ENCODE peak calls at places on chromosomes 5 and 9, in six cellular contexts. A is HepG2, B is A549, D is SK-N-SH, Z is K562, L is GM12878. T is an unnamed sample.

GRCh38 chr5:116419258-116419657 is 155.4 kb downstream of the SEMA6A start:
- DNase-seq in B (no peak), A (no peak), L (no peak), Z (no peak), D (no peak), T (no peak)

GRCh38 chr9:115498338-115498737 is 380.4 kb upstream of the TNC start:
- DNase-seq in D (no peak), A (no peak), L (no peak), B (peak), Z (no peak), T (no peak)

GRCh38 chr9:136658849-136659535 is 3.7 kb upstream of the EGFL7 start:
- DNase-seq in D (no peak), L (no peak), B (no peak), A (no peak), Z (no peak), T (peak)

GRCh38 chr9:19173598-19174125 is 46.4 kb upstream of the PLIN2 start:
- DNase-seq in A (peak), Z (no peak), B (no peak), L (no peak), D (no peak), T (no peak)

GRCh38 chr5:40240111-40240510 is 439.6 kb upstream of the PTGER4 start:
- DNase-seq in D (no peak), L (no peak), A (no peak), B (peak), Z (no peak), T (no peak)

GRCh38 chr5:167939686-167940085 is 351.8 kb upstream of the WWC1 start:
- DNase-seq in D (no peak), A (no peak), Z (no peak), L (no peak), B (no peak), T (no peak)

GRCh38 chr5:173290477-173291131 is 37.6 kb downstream of the STC2 start:
- DNase-seq in L (no peak), Z (no peak), A (peak), D (peak), B (no peak), T (no peak)

GRCh38 chr5:170773031-170773985 is 10.2 kb upstream of the GABRP start:
- DNase-seq in D (no peak), B (no peak), A (no peak), L (no peak), Z (no peak), T (no peak)

GRCh38 chr5:57863661-57864060 is 381.1 kb upstream of the ACTBL2 start:
- DNase-seq in L (no peak), Z (no peak), D (no peak), A (no peak), B (no peak), T (no peak)

GRCh38 chr9:19104528-19105282 is 2.0 kb upstream of the HAUS6 start:
- DNase-seq in A (no peak), D (no peak), B (no peak), L (no peak), Z (no peak), T (no peak)

GRCh38 chr9:76796296-76796695 is 32.1 kb downstream of the PCA3 start:
- DNase-seq in D (no peak), B (no peak), L (no peak), A (no peak), Z (no peak), T (no peak)

GRCh38 chr5:68343421-68343826 is 127.9 kb downstream of the PIK3R1 start:
- DNase-seq in D (no peak), A (no peak), B (peak), L (peak), Z (peak), T (no peak)

GRCh38 chr5:103962023-103962422 is 399.4 kb upstream of the NUDT12 start:
- DNase-seq in Z (no peak), L (no peak), D (no peak), A (peak), B (no peak), T (no peak)

GRCh38 chr5:54832066-54832465 is 153.3 kb downstream of the ESM1 start:
- DNase-seq in Z (no peak), B (no peak), A (no peak), D (no peak), L (no peak), T (no peak)

GRCh38 chr5:24162343-24162742 is 482.4 kb downstream of the CDH10 start:
- DNase-seq in B (no peak), A (no peak), Z (no peak), L (no peak), D (no peak), T (no peak)

GRCh38 chr9:125439434-125440272 is 178.0 kb downstream of the GAPVD1 start:
- DNase-seq in Z (no peak), A (no peak), D (no peak), B (no peak), L (no peak), T (no peak)

GRCh38 chr5:125552486-125552885 is 806.0 kb upstream of the ZNF608 start:
- DNase-seq in A (no peak), D (no peak), L (no peak), B (no peak), Z (no peak), T (no peak)

GRCh38 chr9:35108461-35108860 is 5.5 kb upstream of the STOML2 start:
- DNase-seq in L (no peak), Z (no peak), B (no peak), D (no peak), A (no peak), T (no peak)

GRCh38 chr9:112434487-112434886 is 52.1 kb upstream of the KIAA1958 start:
- DNase-seq in L (no peak), Z (no peak), A (no peak), D (no peak), B (no peak), T (no peak)

GRCh38 chr5:73093943-73094342 is 26.4 kb upstream of the TMEM171 start:
- DNase-seq in D (no peak), Z (no peak), B (peak), L (no peak), A (no peak), T (no peak)

GRCh38 chr5:66904189-66904588 is 292.4 kb downstream of the CD180 start:
- DNase-seq in A (no peak), L (no peak), B (no peak), Z (no peak), D (no peak), T (peak)

GRCh38 chr5:157860898-157861894 is 2.3 kb upstream of the CLINT1 start:
- DNase-seq in L (peak), Z (no peak), A (peak), D (no peak), B (no peak), T (no peak)

GRCh38 chr5:167688731-167689130 is 602.7 kb upstream of the WWC1 start:
- DNase-seq in Z (no peak), L (no peak), D (no peak), B (no peak), A (no peak), T (no peak)

GRCh38 chr9:114157516-114158176 is 2.3 kb downstream of the COL27A1 start:
- DNase-seq in B (no peak), D (no peak), L (no peak), Z (no peak), A (no peak), T (no peak)

GRCh38 chr9:33498387-33498786 is 24.7 kb upstream of the NOL6 start:
- DNase-seq in A (no peak), L (no peak), Z (no peak), D (no peak), B (no peak), T (no peak)

GRCh38 chr9:78971505-78971904 is 600.3 kb upstream of the TLE4 start:
- DNase-seq in Z (no peak), B (no peak), A (no peak), L (no peak), D (no peak), T (no peak)

GRCh38 chr5:98904786-98905185 is 24.0 kb downstream of the CHD1 start:
- DNase-seq in B (no peak), D (no peak), L (no peak), A (no peak), Z (no peak), T (no peak)

GRCh38 chr5:56259002-56259511 is 25.9 kb upstream of the ANKRD55 start:
- DNase-seq in Z (no peak), A (peak), L (peak), D (no peak), B (peak), T (no peak)

GRCh38 chr9:128341435-128341849 is 1.1 kb downstream of the SLC27A4 start:
- DNase-seq in Z (peak), D (peak), B (peak), L (no peak), A (peak), T (no peak)

GRCh38 chr9:19619221-19619620 is 169.6 kb downstream of the SLC24A2 start:
- DNase-seq in B (no peak), A (no peak), D (peak), L (no peak), Z (no peak), T (no peak)

GRCh38 chr5:80054682-80055081 is 19.5 kb downstream of the THBS4 start:
- DNase-seq in D (no peak), B (peak), A (no peak), L (no peak), Z (no peak), T (no peak)

GRCh38 chr5:82924241-82924989 is 152.8 kb downstream of the TMEM167A start:
- DNase-seq in L (no peak), B (no peak), A (peak), Z (no peak), D (no peak), T (no peak)

GRCh38 chr5:176530406-176530982 is 6.7 kb downstream of the RNF44 start:
- DNase-seq in Z (peak), A (no peak), D (peak), L (no peak), B (no peak), T (no peak)

GRCh38 chr9:131776473-131776872 is 36.6 kb upstream of the RAPGEF1 start:
- DNase-seq in D (no peak), Z (peak), A (peak), L (no peak), B (peak), T (peak)

GRCh38 chr5:119031047-119031886 is 39.6 kb upstream of the DMXL1 start:
- DNase-seq in L (peak), D (no peak), Z (no peak), B (no peak), A (no peak), T (no peak)

GRCh38 chr5:176851871-176852270 is 41.5 kb downstream of the UNC5A start:
- DNase-seq in B (no peak), Z (no peak), A (no peak), L (no peak), D (no peak), T (no peak)

GRCh38 chr5:33299621-33300208 is 141.1 kb upstream of the TARS1 start:
- DNase-seq in D (peak), B (peak), Z (no peak), L (peak), A (no peak), T (no peak)

GRCh38 chr5:111454198-111454606 is 58.1 kb downstream of the STARD4 start:
- DNase-seq in A (no peak), D (peak), B (no peak), L (no peak), Z (no peak), T (no peak)

GRCh38 chr5:135308245-135308644 is 90.8 kb downstream of the MACROH2A1 start:
- DNase-seq in Z (no peak), D (no peak), L (no peak), A (no peak), B (no peak), T (no peak)

GRCh38 chr5:135308752-135309151 is 90.3 kb downstream of the MACROH2A1 start:
- DNase-seq in B (peak), D (no peak), A (peak), Z (no peak), L (no peak), T (no peak)

GRCh38 chr5:135309391-135310327 is 89.4 kb downstream of the MACROH2A1 start:
- DNase-seq in L (no peak), D (no peak), A (no peak), Z (no peak), B (no peak), T (no peak)

GRCh38 chr5:135312255-135312935 is 86.6 kb downstream of the MACROH2A1 start:
- DNase-seq in Z (no peak), B (no peak), L (no peak), D (no peak), A (no peak), T (no peak)

DNA sequence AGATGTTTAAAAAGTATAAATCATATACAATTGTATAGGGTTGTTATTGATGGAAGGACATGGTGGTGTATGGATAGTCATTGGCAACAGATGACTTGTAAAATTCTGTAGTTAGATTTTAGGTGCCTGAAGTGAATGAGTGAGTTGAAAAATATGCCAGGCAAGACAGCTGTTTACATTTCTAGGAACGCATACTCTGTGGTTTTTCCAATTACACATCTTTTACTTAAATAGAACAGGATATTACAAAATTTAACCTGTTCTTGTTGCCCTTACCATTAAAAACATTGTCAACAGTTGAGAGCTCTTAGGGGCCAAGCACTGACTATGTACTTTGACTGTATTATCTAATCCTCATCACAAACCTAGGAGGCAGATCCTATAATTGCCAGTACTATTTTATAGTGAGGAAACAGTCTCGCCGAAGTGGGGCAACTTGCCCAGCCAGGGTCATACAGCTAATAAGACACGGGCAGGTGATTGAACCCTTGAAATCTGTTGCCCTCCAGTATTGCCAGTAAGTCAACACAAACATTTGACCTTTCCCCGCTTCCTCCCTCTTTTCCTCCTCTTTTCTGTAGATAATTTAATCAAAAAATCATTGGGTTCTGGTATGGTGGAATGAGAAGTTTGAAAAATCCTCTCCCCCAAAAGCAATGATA is 88.6 kb downstream of the MACROH2A1 start:
- DNase-seq in D (no peak), A (no peak), L (no peak), B (no peak), Z (no peak), T (no peak)
- TF ChIP-seq CHD2 in D (no peak), A (no peak), L (no peak), B (no peak), Z (no peak), T (no peak)

GRCh38 chr9:22237497-22238363 is 208.9 kb upstream of the DMRTA1 start:
- DNase-seq in D (no peak), L (no peak), B (peak), A (peak), Z (no peak), T (no peak)
- TF ChIP-seq CHD2 in D (no peak), L (no peak), B (no peak), A (no peak), Z (no peak), T (no peak)

DNA sequence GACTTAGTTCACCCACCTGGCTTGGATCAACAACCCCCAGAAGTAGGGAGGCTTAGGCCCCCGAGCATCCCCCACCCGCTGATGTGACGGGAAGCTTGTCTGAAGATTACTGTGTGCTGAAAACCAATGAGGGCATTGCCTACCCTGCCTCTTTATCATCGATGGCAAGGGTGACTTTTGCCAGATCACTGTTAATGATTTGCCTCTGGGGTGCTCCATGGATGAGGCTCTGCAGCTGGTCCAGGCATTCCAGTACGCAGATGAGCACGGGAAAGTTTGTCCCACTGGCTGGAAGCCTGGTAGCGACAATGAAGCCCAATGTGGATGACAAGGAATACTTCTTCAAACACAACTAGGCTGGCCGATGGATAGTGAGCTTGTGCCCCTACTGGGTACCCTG is 22.0 kb downstream of the RUFY1 start:
- DNase-seq in A (no peak), B (no peak), Z (no peak), D (no peak), L (no peak), T (no peak)
- TF ChIP-seq CHD2 in A (no peak), B (no peak), Z (no peak), D (no peak), L (no peak), T (no peak)

GRCh38 chr5:9898319-9898718 is 268.2 kb upstream of the TAS2R1 start:
- DNase-seq in A (peak), B (peak), Z (no peak), D (peak), L (no peak), T (peak)
- TF ChIP-seq CHD2 in A (no peak), B (no peak), Z (no peak), D (no peak), L (no peak), T (no peak)

GRCh38 chr9:107337676-107338590 is 54.9 kb downstream of the RAD23B start:
- DNase-seq in D (no peak), B (no peak), L (no peak), A (no peak), Z (no peak), T (no peak)

GRCh38 chr9:107334103-107334776 is 51.2 kb downstream of the RAD23B start:
- DNase-seq in D (no peak), A (no peak), Z (no peak), L (no peak), B (no peak), T (no peak)

GRCh38 chr9:107335331-107335730 is 52.3 kb downstream of the RAD23B start:
- DNase-seq in Z (no peak), B (no peak), D (no peak), L (no peak), A (no peak), T (no peak)

GRCh38 chr9:107338911-107339659 is 56.0 kb downstream of the RAD23B start:
- DNase-seq in D (no peak), Z (no peak), A (no peak), L (no peak), B (no peak), T (no peak)

DNA sequence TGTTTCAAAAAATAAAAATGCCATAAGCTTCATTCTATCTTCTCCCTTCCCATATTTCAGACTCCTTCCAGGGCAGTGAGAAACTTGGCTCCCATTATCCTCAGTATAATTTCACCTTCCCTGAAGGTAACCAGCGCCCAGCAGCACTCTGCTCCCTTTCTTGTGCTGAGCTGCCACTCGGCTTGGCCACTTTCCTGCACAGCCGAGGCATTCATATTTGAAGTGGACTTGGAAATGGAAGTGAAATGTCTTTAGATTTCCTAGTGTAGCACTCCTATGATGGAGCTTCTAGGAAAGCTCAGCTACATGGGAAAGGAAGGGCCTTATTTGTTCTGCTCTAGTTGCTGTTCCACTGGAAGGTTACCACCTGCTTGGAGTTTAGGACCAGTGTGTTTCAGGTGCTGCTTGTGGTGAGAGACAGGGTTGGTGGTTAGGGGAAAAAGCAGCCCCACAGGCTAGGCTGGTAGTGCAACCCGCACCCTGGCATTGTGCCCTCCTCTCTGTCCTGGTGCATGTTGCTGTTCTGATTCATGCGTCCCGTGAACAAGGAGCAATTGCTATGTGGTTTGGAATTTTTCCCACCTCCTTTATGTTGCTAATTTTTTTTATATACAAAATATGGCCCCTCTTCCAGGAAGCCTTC is 53.8 kb downstream of the RAD23B start:
- DNase-seq in L (no peak), B (no peak), A (no peak), D (no peak), Z (no peak), T (no peak)
- TF ChIP-seq CHD2 in L (no peak), B (no peak), A (no peak), D (no peak), Z (no peak), T (no peak)

GRCh38 chr9:92492781-92493401 is 10.6 kb upstream of the ASPN start:
- DNase-seq in B (no peak), L (no peak), D (peak), A (no peak), Z (no peak), T (no peak)

GRCh38 chr9:92493741-92494387 is 11.6 kb upstream of the ASPN start:
- DNase-seq in Z (no peak), D (peak), L (no peak), B (no peak), A (no peak), T (no peak)

GRCh38 chr9:92484563-92484962 is 2.3 kb upstream of the ASPN start:
- DNase-seq in L (no peak), Z (no peak), A (no peak), D (no peak), B (no peak), T (no peak)

GRCh38 chr9:92486371-92486770 is 4.1 kb upstream of the ASPN start:
- DNase-seq in D (no peak), L (no peak), A (no peak), Z (no peak), B (no peak), T (no peak)

DNA sequence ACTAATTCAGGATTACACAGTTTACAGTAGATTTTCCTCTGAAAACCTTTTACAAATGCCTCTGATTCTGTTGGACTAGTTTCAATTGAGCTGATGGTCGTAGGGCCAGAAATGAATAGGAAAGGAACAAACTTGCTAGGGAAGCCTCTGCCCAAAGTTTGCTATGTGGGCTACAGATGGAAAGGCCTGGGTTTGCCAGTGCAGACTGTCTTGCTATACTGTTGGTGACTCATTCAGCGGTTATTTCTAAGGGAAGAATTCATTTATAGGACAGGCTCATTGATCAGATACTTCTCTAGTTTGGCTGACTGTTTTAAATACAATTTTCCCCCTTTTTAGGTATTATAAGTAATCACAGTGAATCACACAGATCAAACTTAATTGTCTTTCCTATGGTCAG is 6.9 kb upstream of the ASPN start:
- DNase-seq in Z (no peak), B (no peak), D (no peak), L (no peak), A (no peak), T (no peak)
- TF ChIP-seq CHD2 in Z (no peak), B (no peak), D (no peak), L (no peak), A (no peak), T (no peak)

GRCh38 chr5:1800470-1801060 is 642 bp upstream of the NDUFS6 start:
- DNase-seq in B (peak), D (no peak), L (no peak), A (peak), Z (no peak), T (no peak)
- TF ChIP-seq CHD2 in B (no peak), D (no peak), L (no peak), A (no peak), Z (no peak), T (no peak)